ENCODE peak calls at places on chromosomes 5 and 9, in nine cellular contexts. S is nephron progenitor cell, W is fibroblast of mammary gland, R is stromal cell of bone marrow, E is ovary, Y is non-pigmented ciliary epithelial cell, T is kidney, J is COR-L47, C is kidney glomerular epithelial cell. Z is an unnamed sample.

GRCh38 chr9:20980713-20981481 is 50.5 kb downstream of the HACD4 start:
- DNase-seq in S (peak; percentile 6), W (peak; percentile 88), R (peak; percentile 56), E (no peak), Y (peak; percentile 67), T (no peak), J (no peak), C (peak; percentile 84), Z (no peak)

GRCh38 chr5:138240690-138241385 is 27.7 kb upstream of the CDC23 start:
- DNase-seq in S (no peak), W (no peak), R (no peak), E (no peak), Y (no peak), T (no peak), J (no peak), C (no peak), Z (no peak)

GRCh38 chr9:127133739-127134167 is 11.3 kb upstream of the ANGPTL2 start:
- DNase-seq in S (no peak), W (peak; percentile 74), R (peak; percentile 72), E (peak; percentile 72), Y (peak; percentile 35), T (peak; percentile 71), J (no peak), C (no peak), Z (no peak)

GRCh38 chr5:128778474-128778873 is 186.8 kb upstream of the SLC27A6 start:
- DNase-seq in S (no peak), W (peak; percentile 41), R (peak; percentile 9), E (no peak), Y (no peak), T (no peak), J (no peak), C (no peak), Z (no peak)

GRCh38 chr5:57163553-57164006 is 10.3 kb upstream of the GPBP1 start:
- DNase-seq in S (no peak), W (no peak), R (no peak), E (no peak), Y (no peak), T (no peak), J (no peak), C (no peak), Z (no peak)

GRCh38 chr9:78664370-78664769 is 367.4 kb downstream of the PSAT1 start:
- DNase-seq in S (no peak), W (no peak), R (no peak), E (no peak), Y (no peak), T (no peak), J (no peak), C (no peak), Z (no peak)

GRCh38 chr5:71932649-71933338 is 174.5 kb upstream of the MAP1B start:
- DNase-seq in S (peak; percentile 12), W (peak; percentile 65), R (peak; percentile 36), E (peak; percentile 60), Y (no peak), T (peak; percentile 89), J (peak; percentile 78), C (peak; percentile 95), Z (peak; percentile 47)

GRCh38 chr9:128033609-128034008 is 33.5 kb downstream of the NAIF1 start:
- DNase-seq in S (no peak), W (no peak), R (no peak), E (no peak), Y (no peak), T (no peak), J (no peak), C (no peak), Z (no peak)

GRCh38 chr5:137954131-137954879 is 65.0 kb downstream of the PKD2L2 start:
- DNase-seq in S (no peak), W (peak; percentile 94), R (peak; percentile 83), E (no peak), Y (peak; percentile 78), T (no peak), J (no peak), C (peak; percentile 59), Z (no peak)

GRCh38 chr9:89021154-89021803 is 30.0 kb downstream of the S1PR3 start:
- DNase-seq in S (no peak), W (peak; percentile 94), R (peak; percentile 77), E (peak; percentile 57), Y (peak; percentile 62), T (peak; percentile 77), J (no peak), C (peak; percentile 83), Z (no peak)

GRCh38 chr5:134177197-134178171 is 734 bp upstream of the SKP1 start:
- DNase-seq in S (peak; percentile 15), W (peak; percentile 72), R (peak; percentile 52), E (peak; percentile 30), Y (no peak), T (peak; percentile 79), J (peak; percentile 74), C (peak; percentile 81), Z (peak; percentile 87)

GRCh38 chr5:37801521-37801920 is 38.3 kb downstream of the GDNF start:
- DNase-seq in S (no peak), W (no peak), R (no peak), E (no peak), Y (no peak), T (no peak), J (no peak), C (no peak), Z (no peak)

GRCh38 chr5:79318935-79319614 is 83.1 kb downstream of the JMY start:
- DNase-seq in S (no peak), W (peak; percentile 90), R (peak; percentile 84), E (no peak), Y (peak; percentile 89), T (no peak), J (no peak), C (peak; percentile 57), Z (no peak)

GRCh38 chr5:175478008-175478383 is 364 bp upstream of the SFXN1 start:
- DNase-seq in S (no peak), W (peak; percentile 18), R (no peak), E (no peak), Y (no peak), T (no peak), J (no peak), C (no peak), Z (no peak)

GRCh38 chr9:114343471-114344187 is 14.0 kb downstream of the ORM2 start:
- DNase-seq in S (no peak), W (peak; percentile 32), R (no peak), E (no peak), Y (no peak), T (peak; percentile 38), J (no peak), C (no peak), Z (no peak)

GRCh38 chr9:103789686-103790085 is 304.4 kb upstream of the SMC2 start:
- DNase-seq in S (no peak), W (peak; percentile 44), R (no peak), E (no peak), Y (no peak), T (no peak), J (no peak), C (no peak), Z (no peak)

GRCh38 chr5:81420039-81420667 is 26.2 kb upstream of the ACOT12 start:
- DNase-seq in S (no peak), W (peak; percentile 94), R (peak; percentile 94), E (no peak), Y (peak; percentile 86), T (no peak), J (no peak), C (peak; percentile 94), Z (no peak)

GRCh38 chr9:14437336-14438231 is 123.6 kb upstream of the NFIB start:
- DNase-seq in S (no peak), W (no peak), R (no peak), E (peak; percentile 25), Y (no peak), T (no peak), J (peak; percentile 99), C (peak; percentile 21), Z (peak; percentile 91)

GRCh38 chr5:36090033-36090432 is 23.4 kb upstream of the UGT3A2 start:
- DNase-seq in S (no peak), W (peak; percentile 47), R (peak; percentile 3), E (no peak), Y (no peak), T (no peak), J (no peak), C (no peak), Z (no peak)

GRCh38 chr5:143129203-143129602 is 274.3 kb downstream of the NR3C1 start:
- DNase-seq in S (no peak), W (no peak), R (no peak), E (no peak), Y (no peak), T (no peak), J (no peak), C (no peak), Z (no peak)

GRCh38 chr5:173839117-173839713 is 48.9 kb upstream of the CPEB4 start:
- DNase-seq in S (no peak), W (no peak), R (no peak), E (no peak), Y (no peak), T (no peak), J (no peak), C (no peak), Z (no peak)

GRCh38 chr5:137269297-137269696 is 229.8 kb downstream of the SPOCK1 start:
- DNase-seq in S (peak; percentile 8), W (no peak), R (no peak), E (no peak), Y (no peak), T (no peak), J (no peak), C (no peak), Z (no peak)

GRCh38 chr5:154813736-154814135 is 36.7 kb downstream of the FAXDC2 start:
- DNase-seq in S (no peak), W (no peak), R (no peak), E (no peak), Y (no peak), T (no peak), J (no peak), C (no peak), Z (no peak)

GRCh38 chr9:118059520-118060278 is 355.5 kb downstream of the TLR4 start:
- DNase-seq in S (peak; percentile 74), W (peak; percentile 15), R (no peak), E (no peak), Y (no peak), T (no peak), J (no peak), C (peak; percentile 33), Z (no peak)

GRCh38 chr5:39309534-39309933 is 54.8 kb downstream of the C9 start:
- DNase-seq in S (no peak), W (no peak), R (no peak), E (no peak), Y (no peak), T (no peak), J (no peak), C (no peak), Z (no peak)

GRCh38 chr5:167030500-167031120 is 1260.8 kb upstream of the WWC1 start:
- DNase-seq in S (peak; percentile 47), W (peak; percentile 4), R (no peak), E (no peak), Y (no peak), T (no peak), J (no peak), C (no peak), Z (no peak)

GRCh38 chr5:124154714-124155113 is 591.7 kb downstream of the ZNF608 start:
- DNase-seq in S (no peak), W (no peak), R (no peak), E (no peak), Y (no peak), T (no peak), J (no peak), C (no peak), Z (no peak)

GRCh38 chr5:158560170-158560569 is 539.5 kb downstream of the EBF1 start:
- DNase-seq in S (no peak), W (peak; percentile 67), R (peak; percentile 78), E (no peak), Y (no peak), T (no peak), J (no peak), C (no peak), Z (no peak)